ENCODE peak calls at places on chromosomes 6 and 20, in seven cellular contexts. N is effector memory CD4-positive, alpha-beta T cell; A is IMR-90; K is fibroblast of lung; Y is sigmoid colon; Z is neuronal stem cell; X is NT2/D1. P is an unnamed sample.
A peak's percentile ranks its signal among the peaks of the same experiment; 100 is the strongest.

GRCh38 chr20:63405102-63405730 is 44.1 kb upstream of the CHRNA4 start:
- DNase-seq in N (no peak), A (no peak), K (no peak), Y (no peak), Z (no peak), X (no peak), P (no peak)

GRCh38 chr6:43702522-43703440 is 15.2 kb upstream of the MRPS18A start:
- DNase-seq in N (no peak), A (peak; percentile 83), K (peak; percentile 79), Y (peak; percentile 96), Z (peak; percentile 95), X (peak; percentile 91), P (no peak)

GRCh38 chr6:35581633-35582032 is 68.9 kb upstream of the TULP1 start:
- DNase-seq in N (no peak), A (peak; percentile 26), K (peak; percentile 63), Y (no peak), Z (no peak), X (no peak), P (no peak)

GRCh38 chr6:34347303-34347702 is 45.2 kb downstream of the NUDT3 start:
- DNase-seq in N (no peak), A (no peak), K (no peak), Y (no peak), Z (no peak), X (no peak), P (no peak)

GRCh38 chr6:8278562-8278961 is 156.8 kb downstream of the SLC35B3 start:
- DNase-seq in N (no peak), A (no peak), K (no peak), Y (no peak), Z (no peak), X (no peak), P (no peak)

GRCh38 chr6:145087034-145087433 is 648.3 kb downstream of the EPM2A start:
- DNase-seq in N (no peak), A (peak; percentile 53), K (peak; percentile 90), Y (no peak), Z (no peak), X (no peak), P (no peak)

GRCh38 chr6:142404751-142405150 is 102.9 kb downstream of the ADGRG6 start:
- DNase-seq in N (no peak), A (no peak), K (no peak), Y (no peak), Z (no peak), X (no peak), P (no peak)

GRCh38 chr6:54014440-54014839 is 96.8 kb upstream of the MLIP start:
- DNase-seq in N (no peak), A (no peak), K (no peak), Y (no peak), Z (no peak), X (no peak), P (no peak)

GRCh38 chr20:4961746-4962145 is 39.6 kb downstream of the SLC23A2 start:
- DNase-seq in N (peak; percentile 2), A (peak; percentile 97), K (peak; percentile 90), Y (no peak), Z (no peak), X (no peak), P (peak; percentile 28)

GRCh38 chr6:15631380-15631913 is 31.4 kb downstream of the DTNBP1 start:
- DNase-seq in N (no peak), A (no peak), K (no peak), Y (no peak), Z (no peak), X (no peak), P (no peak)

GRCh38 chr6:6942826-6943225 is 164.9 kb upstream of the RREB1 start:
- DNase-seq in N (no peak), A (peak; percentile 8), K (peak; percentile 72), Y (peak; percentile 72), Z (no peak), X (no peak), P (no peak)

GRCh38 chr6:33459226-33459625 is 4.8 kb downstream of the ZBTB9 start:
- DNase-seq in N (no peak), A (no peak), K (no peak), Y (no peak), Z (no peak), X (no peak), P (no peak)

GRCh38 chr6:135424385-135424784 is 73.2 kb downstream of the AHI1 start:
- DNase-seq in N (no peak), A (no peak), K (no peak), Y (no peak), Z (no peak), X (no peak), P (no peak)

GRCh38 chr6:109465772-109466171 is 10.2 kb upstream of the MICAL1 start:
- DNase-seq in N (no peak), A (no peak), K (no peak), Y (no peak), Z (no peak), X (no peak), P (no peak)

GRCh38 chr6:167485186-167485978 is 160.5 kb downstream of the TTLL2 start:
- DNase-seq in N (no peak), A (no peak), K (peak; percentile 3), Y (no peak), Z (no peak), X (no peak), P (no peak)

GRCh38 chr20:24106801-24107158 is 118.2 kb upstream of the GGTLC1 start:
- DNase-seq in N (no peak), A (no peak), K (no peak), Y (no peak), Z (no peak), X (no peak), P (no peak)

GRCh38 chr6:113994934-113995342 is 24.0 kb upstream of the HDAC2 start:
- DNase-seq in N (no peak), A (peak; percentile 93), K (peak; percentile 91), Y (no peak), Z (peak; percentile 48), X (peak; percentile 43), P (peak; percentile 21)

GRCh38 chr20:63598479-63599395 is 24.7 kb upstream of the HELZ2 start:
- DNase-seq in N (no peak), A (no peak), K (no peak), Y (no peak), Z (no peak), X (no peak), P (no peak)

GRCh38 chr20:63652192-63652980 is 838 bp downstream of the STMN3 start:
- DNase-seq in N (peak; percentile 40), A (no peak), K (peak; percentile 37), Y (no peak), Z (no peak), X (no peak), P (peak; percentile 43)

GRCh38 chr20:47148059-47148458 is 208.4 kb downstream of the ZMYND8 start:
- DNase-seq in N (no peak), A (no peak), K (no peak), Y (peak; percentile 12), Z (no peak), X (no peak), P (no peak)

GRCh38 chr20:2093200-2093781 is 8.3 kb upstream of the STK35 start:
- DNase-seq in N (no peak), A (no peak), K (no peak), Y (no peak), Z (no peak), X (no peak), P (peak; percentile 14)

GRCh38 chr20:39070484-39071231 is 108.5 kb downstream of the DHX35 start:
- DNase-seq in N (no peak), A (peak; percentile 56), K (peak; percentile 65), Y (no peak), Z (no peak), X (no peak), P (no peak)

GRCh38 chr6:16799279-16800193 is 38.3 kb upstream of the ATXN1 start:
- DNase-seq in N (no peak), A (peak; percentile 49), K (peak; percentile 36), Y (no peak), Z (no peak), X (no peak), P (no peak)

DNA sequence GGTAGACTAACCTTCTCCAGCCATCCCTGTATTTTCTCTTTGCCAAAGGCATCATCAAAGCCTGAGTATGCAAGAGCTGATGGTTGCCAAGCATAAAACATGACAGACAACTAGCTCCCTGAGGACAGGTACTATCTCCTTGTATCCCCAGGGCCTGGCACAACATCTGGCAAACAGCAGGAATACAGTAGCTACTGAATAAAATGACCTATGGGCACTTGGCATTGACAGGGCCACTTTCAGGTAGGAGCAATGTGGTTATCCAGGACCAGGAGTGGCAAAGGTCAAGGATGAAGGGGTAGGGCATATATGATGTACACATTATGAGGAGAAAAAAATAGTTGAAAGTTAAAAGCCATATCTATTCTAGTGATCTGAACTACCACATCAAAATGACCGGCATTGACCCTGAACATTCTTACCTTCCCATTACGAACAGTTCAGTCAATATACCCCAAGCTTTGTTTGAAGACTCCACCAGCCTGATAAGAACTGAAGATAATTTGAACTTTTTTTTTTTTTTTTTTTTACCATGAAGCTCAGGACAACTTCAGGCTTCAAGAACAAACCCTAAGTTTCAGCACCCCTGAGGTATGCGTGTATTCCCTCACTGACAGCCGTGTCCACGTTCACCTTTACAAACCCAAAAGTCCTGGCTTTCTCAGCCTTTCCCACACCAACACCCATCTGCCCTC is 12.3 kb downstream of the ABHD12 start:
- DNase-seq in N (no peak), A (no peak), K (no peak), Y (no peak), Z (no peak), X (no peak), P (no peak)
- H3K4me1 ChIP-seq in N (no peaks in the 10 kb centered on the region), A (peaks cover 13% of the 10 kb centered on the region), K (no peaks in the 10 kb centered on the region), Y (peaks cover 17% of the 10 kb centered on the region), Z (no peaks in the 10 kb centered on the region), X (no peaks in the 10 kb centered on the region), P (no peaks in the 10 kb centered on the region)

GRCh38 chr20:55174635-55175034 is 699.2 kb downstream of the DOK5 start:
- DNase-seq in N (no peak), A (no peak), K (no peak), Y (no peak), Z (no peak), X (no peak), P (no peak)
- H3K9me3 ChIP-seq in N (no peaks in the 10 kb centered on the region), A (peaks cover 4% of the 10 kb centered on the region), K (no peaks in the 10 kb centered on the region), Y (no peaks in the 10 kb centered on the region), Z (no peaks in the 10 kb centered on the region), X (no peaks in the 10 kb centered on the region), P (no peaks in the 10 kb centered on the region)

GRCh38 chr6:27752038-27752885 is 159.9 kb downstream of the OR2B2 start:
- DNase-seq in N (peak; percentile 17), A (peak; percentile 76), K (peak; percentile 70), Y (peak; percentile 72), Z (peak; percentile 86), X (no peak), P (peak; percentile 81)

GRCh38 chr6:27753668-27754407 is 158.4 kb downstream of the OR2B2 start:
- DNase-seq in N (peak; percentile 20), A (peak; percentile 76), K (peak; percentile 85), Y (peak; percentile 84), Z (peak; percentile 71), X (no peak), P (peak; percentile 66)

GRCh38 chr6:27755768-27756167 is 156.4 kb downstream of the OR2B2 start:
- DNase-seq in N (no peak), A (no peak), K (no peak), Y (no peak), Z (no peak), X (no peak), P (no peak)

GRCh38 chr6:27757307-27757706 is 154.9 kb downstream of the OR2B2 start:
- DNase-seq in N (peak; percentile 13), A (no peak), K (no peak), Y (no peak), Z (no peak), X (no peak), P (peak; percentile 50)

GRCh38 chr6:27754408-27754782 is 157.8 kb downstream of the OR2B2 start:
- DNase-seq in N (no peak), A (no peak), K (no peak), Y (no peak), Z (no peak), X (no peak), P (no peak)
- H3K4me3 ChIP-seq in N (no peak overlapping the region), A (peak overlapping the region; percentile 58), K (peak overlapping the region; percentile 95), Y (peak overlapping the region; percentile 70), Z (no peak overlapping the region), X (no peak overlapping the region), P (no peak overlapping the region)

GRCh38 chr6:166418691-166419143 is 36.0 kb upstream of the MPC1 start:
- DNase-seq in N (no peak), A (no peak), K (no peak), Y (no peak), Z (no peak), X (no peak), P (peak; percentile 19)
- H3K4me1 ChIP-seq in N (peaks cover 60% of the 10 kb centered on the region), A (no peaks in the 10 kb centered on the region), K (no peaks in the 10 kb centered on the region), Y (no peaks in the 10 kb centered on the region), Z (no peaks in the 10 kb centered on the region), X (no peaks in the 10 kb centered on the region), P (peaks cover 80% of the 10 kb centered on the region)

P was measured in CD4-positive, alpha-beta memory T cell.